ENCODE peak calls at places on chromosome 4, in seven cellular contexts. L, E, D, H, X, Y and R are unnamed samples.

GRCh38 chr4:168486961-168487820 is 6.9 kb upstream of the DDX60L start:
- DNase-seq in L (no peak), E (no peak), D (no peak), H (no peak), X (no peak), Y (no peak), R (no peak)

GRCh38 chr4:6886886-6887285 is 22.7 kb upstream of the TBC1D14 start:
- DNase-seq in L (no peak), E (no peak), D (no peak), H (no peak), X (no peak), Y (no peak), R (no peak)

GRCh38 chr4:147825451-147826287 is 93.8 kb downstream of the ARHGAP10 start:
- DNase-seq in L (no peak), E (no peak), D (no peak), H (no peak), X (no peak), Y (no peak), R (no peak)

GRCh38 chr4:28254003-28254402 is 1393.4 kb downstream of the STIM2 start:
- DNase-seq in L (no peak), E (no peak), D (no peak), H (no peak), X (no peak), Y (no peak), R (no peak)

GRCh38 chr4:112206431-112206830 is 25.2 kb upstream of the AP1AR start:
- DNase-seq in L (no peak), E (no peak), D (no peak), H (no peak), X (no peak), Y (no peak), R (no peak)

GRCh38 chr4:8405516-8405875 is 35.0 kb downstream of the ACOX3 start:
- DNase-seq in L (no peak), E (no peak), D (no peak), H (no peak), X (no peak), Y (no peak), R (no peak)

GRCh38 chr4:183478926-183479325 is 25.9 kb upstream of the ING2 start:
- DNase-seq in L (no peak), E (no peak), D (no peak), H (no peak), X (no peak), Y (no peak), R (no peak)

GRCh38 chr4:184248216-184248615 is 30.5 kb upstream of the ENPP6 start:
- DNase-seq in L (no peak), E (no peak), D (no peak), H (no peak), X (no peak), Y (no peak), R (no peak)

GRCh38 chr4:37889849-37890500 is 909 bp upstream of the TBC1D1 start:
- DNase-seq in L (no peak), E (no peak), D (no peak), H (no peak), X (no peak), Y (peak), R (no peak)

GRCh38 chr4:110172972-110173371 is 25.4 kb downstream of the ELOVL6 start:
- DNase-seq in L (no peak), E (no peak), D (no peak), H (no peak), X (no peak), Y (no peak), R (no peak)

GRCh38 chr4:80371046-80371445 is 35.5 kb downstream of the CFAP299 start:
- DNase-seq in L (no peak), E (no peak), D (no peak), H (no peak), X (no peak), Y (no peak), R (no peak)

GRCh38 chr4:76956961-76957738 is 7.6 kb downstream of the SEPTIN11 start:
- DNase-seq in L (no peak), E (no peak), D (no peak), H (no peak), X (no peak), Y (peak), R (no peak)

GRCh38 chr4:142128529-142128928 is 492.1 kb downstream of the IL15 start:
- DNase-seq in L (no peak), E (no peak), D (peak), H (no peak), X (no peak), Y (no peak), R (no peak)

GRCh38 chr4:89469930-89470375 is 162.4 kb upstream of the GPRIN3 start:
- DNase-seq in L (no peak), E (peak), D (peak), H (no peak), X (no peak), Y (no peak), R (no peak)

GRCh38 chr4:80333121-80333520 is 2.4 kb upstream of the CFAP299 start:
- DNase-seq in L (no peak), E (no peak), D (no peak), H (no peak), X (no peak), Y (no peak), R (no peak)

GRCh38 chr4:98950925-98951324 is 22.0 kb upstream of the EIF4E start:
- DNase-seq in L (no peak), E (no peak), D (no peak), H (no peak), X (no peak), Y (no peak), R (no peak)

GRCh38 chr4:52641853-52642563 is 17.1 kb downstream of the USP46 start:
- DNase-seq in L (no peak), E (no peak), D (no peak), H (no peak), X (no peak), Y (no peak), R (no peak)

GRCh38 chr4:98577956-98578355 is 80.5 kb downstream of the TSPAN5 start:
- DNase-seq in L (no peak), E (no peak), D (no peak), H (no peak), X (no peak), Y (no peak), R (no peak)

GRCh38 chr4:72522440-72522839 is 46.6 kb downstream of the ADAMTS3 start:
- DNase-seq in L (no peak), E (no peak), D (no peak), H (no peak), X (no peak), Y (no peak), R (no peak)

GRCh38 chr4:535924-536281 is 36.9 kb downstream of the PIGG start:
- DNase-seq in L (no peak), E (no peak), D (no peak), H (no peak), X (no peak), Y (no peak), R (no peak)

GRCh38 chr4:127686656-127687055 is 43.5 kb upstream of the SLC25A31 start:
- DNase-seq in L (no peak), E (no peak), D (no peak), H (no peak), X (no peak), Y (no peak), R (no peak)

GRCh38 chr4:26753642-26754041 is 107.0 kb upstream of the STIM2 start:
- DNase-seq in L (no peak), E (no peak), D (no peak), H (no peak), X (no peak), Y (peak), R (no peak)

GRCh38 chr4:30473225-30473624 is 246.9 kb upstream of the PCDH7 start:
- DNase-seq in L (no peak), E (no peak), D (no peak), H (no peak), X (no peak), Y (no peak), R (no peak)

GRCh38 chr4:188603646-188604045 is 464.4 kb downstream of the TRIML1 start:
- DNase-seq in L (no peak), E (no peak), D (no peak), H (no peak), X (no peak), Y (no peak), R (no peak)